ENCODE peak calls at places on chromosomes 2 and 18, in four cellular contexts. One of them, this sample, is unnamed.

GRCh38 chr2:223247136-223247535 is 195.1 kb downstream of the KCNE4 start:
- DNase-seq in tibial artery: no peak
- DNase-seq in PC-9: peak
- DNase-seq in right atrium auricular region: no peak
- DNase-seq in this sample: no peak

GRCh38 chr2:111200333-111200879 is 79.7 kb downstream of the BCL2L11 start:
- DNase-seq in tibial artery: no peak
- DNase-seq in PC-9: no peak
- DNase-seq in right atrium auricular region: no peak
- DNase-seq in this sample: no peak

GRCh38 chr2:45963816-45964215 is 312.3 kb downstream of the PRKCE start:
- DNase-seq in tibial artery: no peak
- DNase-seq in PC-9: peak
- DNase-seq in right atrium auricular region: peak
- DNase-seq in this sample: no peak

GRCh38 chr2:237207641-237208040 is 122.0 kb downstream of the COPS8 start:
- DNase-seq in tibial artery: peak
- DNase-seq in PC-9: peak
- DNase-seq in right atrium auricular region: peak
- DNase-seq in this sample: peak

GRCh38 chr2:20450201-20451108 is 3.6 kb downstream of the RHOB start:
- DNase-seq in tibial artery: peak
- DNase-seq in PC-9: no peak
- DNase-seq in right atrium auricular region: peak
- DNase-seq in this sample: peak

GRCh38 chr2:203683932-203684556 is 22.4 kb upstream of the CD28 start:
- DNase-seq in tibial artery: no peak
- DNase-seq in PC-9: peak
- DNase-seq in right atrium auricular region: peak
- DNase-seq in this sample: no peak

GRCh38 chr2:109021895-109022300 is 32.9 kb upstream of the EDAR start:
- DNase-seq in tibial artery: no peak
- DNase-seq in PC-9: no peak
- DNase-seq in right atrium auricular region: no peak
- DNase-seq in this sample: no peak

GRCh38 chr2:197571622-197572271 is 55.9 kb downstream of the MOB4 start:
- DNase-seq in tibial artery: no peak
- DNase-seq in PC-9: no peak
- DNase-seq in right atrium auricular region: no peak
- DNase-seq in this sample: no peak

GRCh38 chr2:240989451-240990265 is 8.8 kb upstream of the SNED1 start:
- DNase-seq in tibial artery: peak
- DNase-seq in PC-9: peak
- DNase-seq in right atrium auricular region: no peak
- DNase-seq in this sample: no peak

GRCh38 chr2:85800576-85800975 is 46.8 kb downstream of the ATOH8 start:
- DNase-seq in tibial artery: no peak
- DNase-seq in PC-9: no peak
- DNase-seq in right atrium auricular region: no peak
- DNase-seq in this sample: no peak

GRCh38 chr2:174682578-174683391 is 81.5 kb downstream of the CHRNA1 start:
- DNase-seq in tibial artery: peak
- DNase-seq in PC-9: no peak
- DNase-seq in right atrium auricular region: no peak
- DNase-seq in this sample: peak

GRCh38 chr2:111694690-111695089 is 189.3 kb downstream of the ANAPC1 start:
- DNase-seq in tibial artery: peak
- DNase-seq in PC-9: no peak
- DNase-seq in right atrium auricular region: no peak
- DNase-seq in this sample: no peak

GRCh38 chr2:142286618-142287017 is 155.8 kb upstream of the LRP1B start:
- DNase-seq in tibial artery: no peak
- DNase-seq in PC-9: no peak
- DNase-seq in right atrium auricular region: no peak
- DNase-seq in this sample: no peak

GRCh38 chr2:215903208-215903607 is 110.1 kb downstream of the MREG start:
- DNase-seq in tibial artery: no peak
- DNase-seq in PC-9: no peak
- DNase-seq in right atrium auricular region: no peak
- DNase-seq in this sample: no peak

GRCh38 chr2:84970266-84970955 is 550 bp upstream of the KCMF1 start:
- DNase-seq in tibial artery: peak
- DNase-seq in PC-9: peak
- DNase-seq in right atrium auricular region: peak
- DNase-seq in this sample: peak

GRCh38 chr2:112679484-112679883 is 33.7 kb downstream of the SLC20A1 start:
- DNase-seq in tibial artery: no peak
- DNase-seq in PC-9: no peak
- DNase-seq in right atrium auricular region: no peak
- DNase-seq in this sample: no peak

GRCh38 chr2:2876350-2877042 is 501.1 kb downstream of the EIPR1 start:
- DNase-seq in tibial artery: no peak
- DNase-seq in PC-9: no peak
- DNase-seq in right atrium auricular region: no peak
- DNase-seq in this sample: no peak

GRCh38 chr18:47893047-47893446 is 37.4 kb downstream of the SMAD2 start:
- DNase-seq in tibial artery: no peak
- DNase-seq in PC-9: no peak
- DNase-seq in right atrium auricular region: no peak
- DNase-seq in this sample: no peak

GRCh38 chr2:96616535-96616934 is 21.6 kb downstream of the KANSL3 start:
- DNase-seq in tibial artery: no peak
- DNase-seq in PC-9: no peak
- DNase-seq in right atrium auricular region: no peak
- DNase-seq in this sample: no peak

GRCh38 chr2:234911271-234911670 is 40.5 kb upstream of the SH3BP4 start:
- DNase-seq in tibial artery: no peak
- DNase-seq in PC-9: peak
- DNase-seq in right atrium auricular region: no peak
- DNase-seq in this sample: no peak

GRCh38 chr2:84302513-84303412 is 156.3 kb downstream of the SUCLG1 start:
- DNase-seq in tibial artery: no peak
- DNase-seq in PC-9: peak
- DNase-seq in right atrium auricular region: no peak
- DNase-seq in this sample: no peak

GRCh38 chr2:44807344-44808025 is 134.0 kb upstream of the SIX3 start:
- DNase-seq in tibial artery: no peak
- DNase-seq in PC-9: no peak
- DNase-seq in right atrium auricular region: no peak
- DNase-seq in this sample: no peak

GRCh38 chr2:157771234-157771633 is 104.9 kb downstream of the ACVR1 start:
- DNase-seq in tibial artery: no peak
- DNase-seq in PC-9: no peak
- DNase-seq in right atrium auricular region: no peak
- DNase-seq in this sample: no peak

GRCh38 chr2:118834440-118834810 is 13.0 kb downstream of the EN1 start:
- DNase-seq in tibial artery: no peak
- DNase-seq in PC-9: no peak
- DNase-seq in right atrium auricular region: no peak
- DNase-seq in this sample: no peak

GRCh38 chr2:102141011-102141914 is 1.3 kb upstream of the IL1R1 start:
- DNase-seq in tibial artery: no peak
- DNase-seq in PC-9: no peak
- DNase-seq in right atrium auricular region: no peak
- DNase-seq in this sample: no peak

GRCh38 chr2:234771985-234772774 is 179.6 kb upstream of the SH3BP4 start:
- DNase-seq in tibial artery: no peak
- DNase-seq in PC-9: peak
- DNase-seq in right atrium auricular region: no peak
- DNase-seq in this sample: no peak

GRCh38 chr18:70295192-70295522 is 6.3 kb downstream of the SOCS6 start:
- DNase-seq in tibial artery: no peak
- DNase-seq in PC-9: no peak
- DNase-seq in right atrium auricular region: no peak
- DNase-seq in this sample: no peak

GRCh38 chr18:70294471-70295191 is 5.8 kb downstream of the SOCS6 start:
- DNase-seq in tibial artery: no peak
- DNase-seq in PC-9: no peak
- DNase-seq in right atrium auricular region: no peak
- DNase-seq in this sample: no peak

GRCh38 chr18:70295633-70296188 is 6.9 kb downstream of the SOCS6 start:
- DNase-seq in tibial artery: no peak
- DNase-seq in PC-9: no peak
- DNase-seq in right atrium auricular region: no peak
- DNase-seq in this sample: no peak

GRCh38 chr18:70296781-70297180 is 7.9 kb downstream of the SOCS6 start:
- DNase-seq in tibial artery: no peak
- DNase-seq in PC-9: no peak
- DNase-seq in right atrium auricular region: no peak
- DNase-seq in this sample: no peak

GRCh38 chr18:70296289-70296688 is 7.4 kb downstream of the SOCS6 start:
- DNase-seq in tibial artery: no peak
- DNase-seq in PC-9: no peak
- DNase-seq in right atrium auricular region: no peak
- DNase-seq in this sample: peak
- H3K4me3 ChIP-seq in tibial artery: no peak
- H3K4me3 ChIP-seq in PC-9: no peak
- H3K4me3 ChIP-seq in right atrium auricular region: no peak
- H3K4me3 ChIP-seq in this sample: peak

GRCh38 chr2:38741542-38741852 is 9.7 kb downstream of the SRSF7 start:
- DNase-seq in tibial artery: no peak
- DNase-seq in PC-9: no peak
- DNase-seq in right atrium auricular region: no peak
- DNase-seq in this sample: no peak
- TF ChIP-seq CTCF in tibial artery: no peak
- TF ChIP-seq CTCF in PC-9: no peak
- TF ChIP-seq CTCF in right atrium auricular region: no peak
- TF ChIP-seq CTCF in this sample: no peak

GRCh38 chr2:47078541-47079482 is 76.3 kb downstream of the STPG4 start:
- DNase-seq in tibial artery: no peak
- DNase-seq in PC-9: no peak
- DNase-seq in right atrium auricular region: no peak
- DNase-seq in this sample: no peak
- H3K27ac ChIP-seq in tibial artery: no peak
- H3K27ac ChIP-seq in PC-9: peak
- H3K27ac ChIP-seq in right atrium auricular region: peak
- H3K27ac ChIP-seq in this sample: peak

DNA sequence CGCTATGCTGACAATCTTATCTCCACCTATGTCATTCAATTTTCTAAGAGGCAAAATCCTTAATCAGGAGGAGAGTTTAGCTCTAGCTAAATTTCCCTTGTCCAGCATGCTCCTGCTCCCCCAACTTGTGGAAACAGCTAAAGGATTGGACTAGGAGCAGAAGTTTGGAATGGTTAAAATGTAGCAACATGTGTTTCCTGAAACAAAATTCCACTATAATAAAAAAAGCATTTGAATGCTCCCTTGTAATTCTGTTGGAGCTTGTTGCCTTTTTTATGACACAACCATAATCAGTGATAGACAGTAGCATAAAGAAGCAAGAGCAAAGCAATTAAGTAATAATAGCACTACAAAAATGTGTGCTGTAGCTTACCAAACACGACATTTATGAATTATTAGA is 6.9 kb downstream of the ACTR3 start:
- DNase-seq in tibial artery: no peak
- DNase-seq in PC-9: no peak
- DNase-seq in right atrium auricular region: no peak
- DNase-seq in this sample: no peak
- H3K4me3 ChIP-seq in tibial artery: no peak
- H3K4me3 ChIP-seq in PC-9: no peak
- H3K4me3 ChIP-seq in right atrium auricular region: no peak
- H3K4me3 ChIP-seq in this sample: no peak